ENCODE peak calls at places on chromosomes 16 and 17, in eight cellular contexts. U is mesendoderm, S is small intestine, E is heart left ventricle, W is BJ, B is psoas muscle, T is H7, J is SK-N-SH. I is an unnamed sample.

GRCh38 chr17:70029019-70029767 is 45.8 kb upstream of the KCNJ16 start:
- DNase-seq in T (no peak), J (no peak), U (no peak), E (no peak), B (no peak), W (no peak), S (peak), I (no peak)

GRCh38 chr17:46191332-46192210 is 1.7 kb downstream of the KANSL1 start:
- DNase-seq in J (peak), E (no peak), B (no peak), W (no peak), T (peak), U (peak), S (peak), I (no peak)

GRCh38 chr17:61238455-61238933 is 161.1 kb upstream of the TBX2 start:
- DNase-seq in B (no peak), W (no peak), U (no peak), T (no peak), J (peak), E (no peak), S (no peak), I (no peak)

GRCh38 chr16:68450741-68451140 is 2.4 kb upstream of the SMPD3 start:
- DNase-seq in U (no peak), B (no peak), J (no peak), E (no peak), W (peak), T (no peak), S (no peak), I (no peak)

GRCh38 chr16:86298166-86299131 is 211.9 kb upstream of the FOXF1 start:
- DNase-seq in S (no peak), J (no peak), B (no peak), W (no peak), E (no peak), T (peak), U (no peak), I (no peak)

GRCh38 chr17:39679521-39680192 is 8.2 kb downstream of the PGAP3 start:
- DNase-seq in S (peak), B (no peak), E (peak), U (no peak), T (no peak), W (no peak), J (no peak), I (no peak)

GRCh38 chr17:7315570-7316243 is 547 bp upstream of the GPS2 start:
- DNase-seq in S (no peak), U (no peak), E (no peak), J (no peak), B (no peak), T (no peak), W (no peak), I (no peak)

GRCh38 chr16:66309-67182 is 5.9 kb downstream of the RHBDF1 start:
- DNase-seq in W (no peak), U (peak), T (no peak), E (no peak), J (peak), S (no peak), B (peak), I (no peak)

GRCh38 chr17:28328325-28328724 is 6.9 kb downstream of the IFT20 start:
- DNase-seq in B (no peak), E (no peak), S (no peak), J (no peak), W (no peak), U (no peak), T (no peak), I (peak)

GRCh38 chr16:88303405-88303804 is 79.4 kb upstream of the ZNF469 start:
- DNase-seq in J (no peak), E (peak), S (no peak), T (no peak), U (no peak), W (no peak), B (no peak), I (no peak)

GRCh38 chr17:11986179-11986938 is 10.9 kb downstream of the ZNF18 start:
- DNase-seq in E (no peak), S (no peak), J (no peak), U (peak), W (no peak), B (peak), T (no peak), I (peak)

GRCh38 chr16:61923629-61924028 is 112.6 kb downstream of the CDH8 start:
- DNase-seq in U (no peak), E (no peak), T (no peak), B (no peak), S (no peak), J (no peak), W (no peak), I (no peak)

GRCh38 chr16:57374067-57374534 is 1.8 kb downstream of the CX3CL1 start:
- DNase-seq in J (no peak), S (no peak), U (no peak), T (peak), B (no peak), E (no peak), W (no peak), I (no peak)

GRCh38 chr17:16853661-16854320 is 118.1 kb downstream of the TNFRSF13B start:
- DNase-seq in B (no peak), J (no peak), U (no peak), T (no peak), W (no peak), S (no peak), E (no peak), I (no peak)

GRCh38 chr17:57707892-57708291 is 37.2 kb downstream of the CCDC182 start:
- DNase-seq in U (peak), E (no peak), J (peak), W (no peak), S (no peak), B (peak), T (peak), I (no peak)

GRCh38 chr16:57271063-57271345 is 13.5 kb downstream of the PLLP start:
- DNase-seq in W (no peak), J (peak), E (peak), T (peak), B (no peak), S (no peak), U (no peak), I (no peak)

GRCh38 chr17:77579131-77579530 is 379.4 kb upstream of the TNRC6C start:
- DNase-seq in J (no peak), T (no peak), E (no peak), S (no peak), W (no peak), B (no peak), U (no peak), I (no peak)

GRCh38 chr17:1742371-1743093 is at the start of gene SERPINF2:
- DNase-seq in U (no peak), T (no peak), J (no peak), S (no peak), E (no peak), B (no peak), W (no peak), I (no peak)

GRCh38 chr17:14616508-14616907 is 315.6 kb downstream of the HS3ST3B1 start:
- DNase-seq in W (peak), E (no peak), B (no peak), S (no peak), J (no peak), T (no peak), U (no peak), I (no peak)

GRCh38 chr17:43728081-43728480 is 30.5 kb downstream of the SOST start:
- DNase-seq in U (no peak), E (no peak), W (no peak), T (no peak), S (no peak), J (no peak), B (no peak), I (no peak)
- H3K4me3 ChIP-seq in U (no peak), E (no peak), W (no peak), T (no peak), S (no peak), J (no peak), B (no peak), I (no peak)

DNA sequence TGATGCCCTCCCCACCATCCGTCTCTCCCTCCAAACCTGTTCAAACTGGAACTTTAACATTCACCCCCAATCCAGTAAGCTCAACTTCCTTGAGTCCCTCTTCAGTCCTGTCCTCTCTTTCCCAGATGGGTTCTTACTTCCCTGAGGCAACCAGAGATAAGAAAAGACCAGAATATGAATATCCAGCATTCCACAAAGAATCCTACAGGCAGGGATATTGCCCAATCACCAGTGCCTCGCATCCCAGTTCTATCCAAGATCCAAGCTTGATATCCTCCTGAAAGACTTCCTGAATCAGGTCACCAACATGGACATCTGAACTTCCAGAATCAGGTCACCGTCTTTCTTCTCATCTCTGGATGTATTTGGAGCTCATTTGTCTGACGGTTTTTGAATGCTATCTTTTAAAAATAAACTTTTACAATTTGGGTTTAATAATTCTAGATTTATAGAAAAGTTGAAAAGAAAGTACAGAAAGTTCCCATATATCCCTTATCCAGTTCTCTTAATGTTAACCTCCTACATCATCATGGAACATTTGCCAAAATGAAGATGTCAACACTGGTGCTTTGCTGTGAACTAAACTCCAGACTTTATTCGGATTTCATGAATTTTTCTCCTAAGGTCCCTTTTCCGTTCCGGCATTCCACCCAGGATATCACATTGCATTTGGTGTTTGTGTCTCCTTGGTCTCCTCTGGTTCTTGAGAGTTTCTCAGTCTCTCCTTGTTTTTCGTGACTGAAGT is 13.7 kb upstream of the COL1A1 start:
- DNase-seq in T (no peak), B (no peak), E (no peak), W (no peak), S (no peak), J (no peak), U (no peak), I (no peak)
- H3K4me3 ChIP-seq in T (no peak), B (no peak), E (no peak), W (no peak), S (no peak), J (no peak), U (no peak), I (no peak)

GRCh38 chr17:41163828-41164227 is 3.3 kb upstream of the KRTAP4-4 start:
- DNase-seq in E (no peak), S (no peak), J (no peak), T (no peak), W (no peak), U (no peak), B (no peak), I (no peak)

GRCh38 chr17:41167561-41167960 is 460 bp downstream of the KRTAP4-3 start:
- DNase-seq in W (no peak), S (no peak), T (no peak), J (no peak), U (peak), E (no peak), B (no peak), I (no peak)

GRCh38 chr17:41171881-41172280 is 3.9 kb upstream of the KRTAP4-3 start:
- DNase-seq in J (no peak), S (no peak), T (no peak), B (no peak), U (no peak), E (no peak), W (no peak), I (no peak)

DNA sequence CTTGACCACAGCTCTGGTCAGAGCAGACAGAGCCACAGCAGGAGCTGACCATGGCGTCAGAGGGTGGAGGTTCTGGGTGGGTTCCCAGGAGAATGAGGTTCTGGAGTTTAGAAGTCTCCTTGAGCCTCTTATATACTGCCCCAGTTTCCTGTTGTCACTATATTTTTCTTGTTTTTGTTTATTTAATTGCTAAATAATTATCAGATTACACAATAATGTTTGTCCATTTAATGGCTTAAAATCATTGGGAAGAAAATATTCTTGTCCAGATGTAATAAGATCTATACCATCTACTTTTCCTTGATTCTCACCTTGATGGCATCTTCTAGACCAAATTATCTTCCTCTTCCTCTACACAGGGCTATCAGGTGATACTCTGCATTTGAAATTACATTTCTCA is at the start of gene KRTAP4-3:
- DNase-seq in U (no peak), W (no peak), S (no peak), B (no peak), E (no peak), T (no peak), J (no peak), I (no peak)
- H3K4me3 ChIP-seq in U (no peak), W (no peak), S (no peak), B (no peak), E (no peak), T (no peak), J (no peak), I (no peak)

GRCh38 chr17:3916825-3917224 is 560 bp upstream of the P2RX1 start:
- DNase-seq in T (peak), E (no peak), J (no peak), U (no peak), S (no peak), B (no peak), W (no peak), I (no peak)
- H3K4me3 ChIP-seq in T (no peak), E (no peak), J (no peak), U (no peak), S (no peak), B (no peak), W (no peak), I (no peak)

DNA sequence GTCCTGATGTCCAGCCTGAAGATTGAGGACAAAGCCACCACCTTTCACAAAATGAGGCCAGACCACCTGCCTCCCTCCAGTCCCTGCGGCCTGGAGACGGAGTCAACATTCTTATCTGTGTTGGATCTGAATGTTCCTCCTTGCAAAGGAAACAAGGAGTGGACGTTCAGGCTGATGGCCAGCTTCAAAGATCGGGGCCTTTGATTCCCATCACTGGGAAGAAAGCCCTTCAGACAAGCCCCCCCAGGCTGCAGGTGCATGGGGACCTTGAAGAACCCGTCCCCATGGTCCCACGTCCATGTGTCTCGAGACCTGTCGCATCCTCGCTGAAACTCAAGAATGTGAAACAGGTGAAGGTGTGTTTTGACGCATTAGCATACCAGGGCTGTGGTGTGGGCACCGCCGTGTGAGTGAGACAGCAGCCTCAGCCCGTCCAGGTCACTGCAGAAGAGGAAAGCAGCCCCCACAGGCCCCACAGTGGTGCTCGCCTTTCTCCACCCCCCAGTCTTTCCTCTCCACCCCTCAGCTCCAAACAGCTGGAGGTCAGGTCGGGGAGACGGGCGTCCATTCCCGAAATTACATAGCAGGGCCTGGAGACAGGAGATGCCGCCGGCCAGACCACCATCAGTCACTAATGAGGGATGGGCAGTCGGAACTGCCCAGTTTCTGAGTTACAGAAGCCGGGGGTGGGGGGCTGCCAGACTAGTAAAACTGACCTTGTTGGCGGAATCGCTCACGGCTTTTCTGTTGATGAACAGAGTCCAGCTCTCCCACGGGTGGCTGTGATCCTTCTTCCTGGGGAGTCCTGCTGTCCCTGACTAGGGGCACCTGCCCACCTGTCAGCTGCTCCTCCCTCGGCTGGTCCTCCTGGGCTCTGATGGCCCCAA is 877 bp upstream of the CSNK1D start:
- DNase-seq in E (peak), B (no peak), T (peak), J (no peak), U (no peak), W (no peak), S (no peak), I (no peak)
- H3K4me3 ChIP-seq in E (peak), B (peak), T (peak), J (peak), U (no peak), W (peak), S (peak), I (peak)

DNA sequence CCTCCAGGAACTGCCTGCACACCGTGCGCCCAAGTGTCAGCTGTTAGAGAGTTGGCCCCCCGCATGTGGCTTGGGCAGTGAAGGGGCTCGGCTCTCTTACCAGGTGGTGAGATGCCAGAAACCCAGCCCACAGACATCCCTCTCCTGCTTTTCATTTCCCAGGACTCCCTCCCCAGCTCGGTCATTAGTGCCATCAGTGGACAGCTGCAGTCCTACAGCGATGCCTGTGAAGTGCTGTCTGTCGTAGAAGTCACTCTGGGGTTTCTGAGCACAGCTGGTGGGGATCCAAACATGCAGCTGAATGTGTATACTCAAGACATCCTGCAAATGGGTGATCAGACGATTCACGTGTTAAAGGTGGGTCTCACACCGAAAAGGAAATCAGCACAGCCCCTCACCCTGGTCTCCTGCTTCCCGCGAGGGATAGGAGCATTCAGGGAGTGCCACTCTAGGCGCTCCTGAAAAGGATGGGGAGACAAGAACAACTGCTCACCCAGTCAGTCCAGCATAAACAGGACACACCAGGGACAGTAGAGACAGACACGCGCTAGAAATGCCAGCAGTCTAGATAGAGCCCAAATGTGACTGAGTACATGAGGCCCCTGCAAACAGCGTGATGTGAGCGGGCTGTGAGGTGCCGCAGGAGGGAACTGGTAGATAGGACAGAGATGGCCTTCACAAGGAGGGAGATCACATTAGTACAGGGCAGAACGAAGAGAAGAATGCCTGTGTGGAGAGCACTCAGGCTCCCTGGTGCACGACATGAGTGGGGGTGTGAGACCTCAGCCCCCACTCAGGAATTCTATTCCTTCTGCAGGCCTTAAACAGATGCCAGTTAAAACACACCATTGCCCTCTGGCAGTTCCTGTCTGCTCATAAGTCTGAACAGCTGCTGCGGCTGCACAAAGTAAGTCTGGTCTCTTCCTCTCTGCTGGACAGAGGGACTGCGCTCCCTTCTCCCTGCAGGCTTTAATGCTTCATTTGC is 25.7 kb upstream of the ENDOV start:
- DNase-seq in S (no peak), E (no peak), T (peak), J (peak), W (peak), U (no peak), B (no peak), I (peak)
- H3K4me3 ChIP-seq in S (no peak), E (no peak), T (no peak), J (no peak), W (no peak), U (no peak), B (no peak), I (no peak)

DNA sequence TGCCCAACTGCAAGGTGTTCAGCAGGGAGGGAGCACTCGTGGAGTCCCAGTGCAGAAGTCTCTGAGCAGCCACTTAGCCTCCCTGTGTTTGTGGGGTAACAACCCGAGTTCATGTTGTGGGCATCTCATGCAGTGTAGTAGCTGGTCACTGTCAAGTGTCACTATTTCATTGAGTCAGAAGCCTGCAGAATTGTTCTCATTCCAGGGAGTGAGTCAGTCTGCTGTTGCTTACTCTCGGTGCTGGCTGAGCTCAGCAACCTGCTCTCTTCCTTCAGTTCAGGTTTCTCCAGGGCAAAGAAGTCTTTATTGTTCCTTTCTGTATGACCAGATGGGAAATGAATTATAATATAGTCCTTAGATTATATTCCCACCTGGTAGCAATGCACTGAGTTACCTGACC is 24.1 kb downstream of the HMOX2 start:
- DNase-seq in E (no peak), S (peak), B (peak), T (no peak), U (peak), J (no peak), W (no peak), I (peak)
- H3K4me3 ChIP-seq in E (no peak), S (no peak), B (no peak), T (no peak), U (no peak), J (no peak), W (no peak), I (no peak)

GRCh38 chr17:82592751-82593589 is 55.3 kb downstream of the WDR45B start:
- DNase-seq in E (no peak), J (peak), U (peak), T (peak), S (peak), B (peak), W (peak), I (peak)

GRCh38 chr17:82594571-82594970 is 53.7 kb downstream of the WDR45B start:
- DNase-seq in B (no peak), E (peak), T (no peak), S (no peak), U (no peak), J (peak), W (no peak), I (no peak)

GRCh38 chr17:82592289-82592683 is 56.0 kb downstream of the WDR45B start:
- DNase-seq in W (no peak), E (no peak), B (no peak), J (peak), U (no peak), T (peak), S (peak), I (no peak)

GRCh38 chr17:82595893-82596292 is 52.4 kb downstream of the WDR45B start:
- DNase-seq in T (no peak), S (no peak), B (no peak), J (peak), W (no peak), E (no peak), U (no peak), I (no peak)

DNA sequence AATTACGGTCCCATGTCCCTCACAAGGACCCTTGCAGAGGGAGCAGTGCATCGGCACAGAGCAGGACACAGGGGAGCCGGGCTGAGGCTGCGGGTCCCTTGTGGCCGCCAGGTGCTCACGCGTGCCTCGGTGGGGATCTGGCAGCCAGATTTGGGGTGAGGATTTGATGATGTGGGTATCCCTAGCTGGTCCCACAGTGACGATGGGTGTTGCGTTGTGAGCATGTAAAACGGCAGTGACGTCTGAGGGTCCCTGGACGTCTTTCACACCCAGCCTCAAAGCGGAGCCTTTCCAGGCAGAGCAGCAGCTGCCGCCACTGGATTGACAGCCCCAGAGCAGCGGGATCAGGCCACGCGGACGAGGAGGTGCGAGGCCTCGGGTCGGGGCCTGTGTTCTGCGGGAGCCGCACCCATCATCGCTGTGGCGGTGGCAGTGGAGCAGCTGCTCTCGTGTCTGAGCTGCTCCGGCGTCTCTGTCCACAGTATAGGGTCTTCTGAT is 54.6 kb downstream of the WDR45B start:
- DNase-seq in E (no peak), W (no peak), U (no peak), S (no peak), J (peak), T (peak), B (no peak), I (no peak)
- H3K4me3 ChIP-seq in E (peak), W (peak), U (no peak), S (peak), J (peak), T (peak), B (peak), I (peak)